ENCODE peak calls at places on chromosomes 12 and 14, in four cellular contexts. Q is adrenal gland; G is GM20000; A is stimulated activated CD4-positive, alpha-beta T cell treated with anti-CD3 and anti-CD28 coated beads, Interleukin-4, amount 100 ng/mL, for 48 hours. K is an unnamed sample.

GRCh38 chr14:24694680-24695079 is 60.7 kb upstream of the GZMB start:
- DNase-seq in Q (no peak), G (no peak), A (no peak), K (no peak)

GRCh38 chr12:11765817-11766794 is 116.6 kb downstream of the ETV6 start:
- DNase-seq in Q (no peak), G (peak; percentile 63), A (peak; percentile 69), K (peak; percentile 42)

GRCh38 chr14:66070542-66071319 is 415.4 kb upstream of the CCDC196 start:
- DNase-seq in Q (peak; percentile 31), G (peak; percentile 73), A (peak; percentile 40), K (peak; percentile 51)

GRCh38 chr12:10140001-10140400 is 10.0 kb upstream of the CLEC7A start:
- DNase-seq in Q (peak; percentile 21), G (peak; percentile 34), A (peak; percentile 19), K (peak; percentile 34)

GRCh38 chr12:103102225-103102744 is 144.8 kb downstream of the ASCL1 start:
- DNase-seq in Q (no peak), G (peak; percentile 61), A (no peak), K (no peak)

GRCh38 chr12:126156806-126157574 is 1091.8 kb downstream of the AACS start:
- DNase-seq in Q (no peak), G (no peak), A (no peak), K (peak; percentile 95)

GRCh38 chr14:35866595-35867279 is 40.6 kb downstream of the BRMS1L start:
- DNase-seq in Q (no peak), G (no peak), A (no peak), K (no peak)

GRCh38 chr14:68380304-68380840 is 412.5 kb downstream of the ZFP36L1 start:
- DNase-seq in Q (peak; percentile 50), G (peak; percentile 32), A (no peak), K (no peak)

GRCh38 chr12:2300168-2300567 is 247.4 kb downstream of the CACNA1C start:
- DNase-seq in Q (no peak), G (no peak), A (no peak), K (no peak)

GRCh38 chr14:44956866-44957265 is 4.9 kb downstream of the KLHL28 start:
- DNase-seq in Q (no peak), G (no peak), A (no peak), K (no peak)

GRCh38 chr12:11877102-11877826 is 193.5 kb upstream of the BCL2L14 start:
- DNase-seq in Q (no peak), G (no peak), A (no peak), K (no peak)

GRCh38 chr14:94612580-94613554 is 676 bp downstream of the SERPINA3 start:
- DNase-seq in Q (no peak), G (no peak), A (no peak), K (no peak)

GRCh38 chr12:39503445-39503844 is 60.5 kb upstream of the KIF21A start:
- DNase-seq in Q (no peak), G (no peak), A (no peak), K (no peak)

GRCh38 chr14:67744057-67744456 is 42.4 kb downstream of the RDH12 start:
- DNase-seq in Q (no peak), G (no peak), A (no peak), K (no peak)

GRCh38 chr12:119645535-119646059 is 22.3 kb upstream of the PRKAB1 start:
- DNase-seq in Q (no peak), G (no peak), A (no peak), K (no peak)

GRCh38 chr12:54891717-54892478 is 37.6 kb downstream of the MUCL1 start:
- DNase-seq in Q (no peak), G (no peak), A (no peak), K (peak; percentile 25)

GRCh38 chr12:68477256-68477655 is 133.4 kb upstream of the RAP1B start:
- DNase-seq in Q (no peak), G (no peak), A (no peak), K (no peak)

GRCh38 chr14:91409991-91410401 is 7.6 kb downstream of the CCDC88C start:
- DNase-seq in Q (no peak), G (no peak), A (no peak), K (no peak)

GRCh38 chr14:106141242-106142220 is 615.1 kb downstream of the TMEM121 start:
- DNase-seq in Q (no peak), G (no peak), A (peak; percentile 67), K (no peak)

GRCh38 chr12:111377440-111377839 is 8.5 kb upstream of the PHETA1 start:
- DNase-seq in Q (no peak), G (no peak), A (no peak), K (no peak)

GRCh38 chr12:86373813-86374212 is 117.6 kb upstream of the MGAT4C start:
- DNase-seq in Q (no peak), G (no peak), A (no peak), K (no peak)

GRCh38 chr12:47080725-47081502 is 1.2 kb upstream of the AMIGO2 start:
- DNase-seq in Q (peak; percentile 75), G (peak; percentile 44), A (peak; percentile 55), K (peak; percentile 27)

GRCh38 chr14:30669594-30669993 is 47.5 kb downstream of the SCFD1 start:
- DNase-seq in Q (no peak), G (no peak), A (no peak), K (no peak)

GRCh38 chr12:99386907-99387306 is 260.6 kb upstream of the GARIN6 start:
- DNase-seq in Q (no peak), G (peak; percentile 29), A (no peak), K (no peak)

GRCh38 chr12:20376984-20377383 is 8.6 kb downstream of the PDE3A start:
- DNase-seq in Q (no peak), G (no peak), A (no peak), K (no peak)

GRCh38 chr12:72448805-72449204 is 176.6 kb downstream of the TRHDE start:
- DNase-seq in Q (no peak), G (no peak), A (no peak), K (no peak)

GRCh38 chr12:7113389-7113871 is 4.4 kb upstream of the C1RL start:
- DNase-seq in Q (no peak), G (peak; percentile 64), A (no peak), K (no peak)

GRCh38 chr14:64649383-64649998 is 54.7 kb upstream of the PLEKHG3 start:
- DNase-seq in Q (peak; percentile 25), G (no peak), A (no peak), K (peak; percentile 37)

GRCh38 chr12:5514545-5514944 is 82.6 kb downstream of the NTF3 start:
- DNase-seq in Q (no peak), G (no peak), A (no peak), K (no peak)

GRCh38 chr12:32595251-32595650 is 83.8 kb upstream of the DNM1L start:
- DNase-seq in Q (no peak), G (no peak), A (no peak), K (no peak)

GRCh38 chr14:103973354-103973753 is 31.0 kb upstream of the RD3L start:
- DNase-seq in Q (peak; percentile 16), G (no peak), A (no peak), K (no peak)

K was measured in body of pancreas.